ENCODE peak calls at places on chromosomes 7 and 10, in ten cellular contexts. I, B, O, P, Q, T, J, M, X and E are unnamed samples.
A peak's percentile ranks its signal among the peaks of the same experiment; 100 is the strongest.

GRCh38 chr10:112732277-112732891 is 217.7 kb upstream of the TCF7L2 start:
- DNase-seq in M (no peak), P (no peak), J (no peak), Q (peak; percentile 48), B (no peak), T (no peak), X (peak; percentile 60), I (no peak), O (no peak), E (no peak)

GRCh38 chr7:65955718-65956117 is 26.3 kb downstream of the GUSB start:
- DNase-seq in I (no peak), X (no peak), P (no peak), Q (no peak), J (no peak), B (no peak), M (peak; percentile 14), T (no peak), O (no peak), E (no peak)

GRCh38 chr7:80603940-80604339 is 34.5 kb upstream of the CD36 start:
- DNase-seq in P (no peak), O (no peak), X (no peak), T (no peak), I (no peak), J (no peak), B (no peak), Q (no peak), M (no peak), E (no peak)

GRCh38 chr7:128167316-128167691 is 73.8 kb upstream of the LEP start:
- DNase-seq in T (peak; percentile 64), X (peak; percentile 83), M (no peak), O (peak; percentile 69), J (peak; percentile 70), B (peak; percentile 71), I (no peak), Q (peak; percentile 57), P (peak; percentile 28), E (no peak)

GRCh38 chr10:31426425-31426824 is 107.4 kb downstream of the ZEB1 start:
- DNase-seq in I (no peak), P (no peak), X (peak; percentile 76), Q (peak; percentile 83), M (no peak), T (peak; percentile 6), J (no peak), O (no peak), B (no peak), E (peak; percentile 50)

GRCh38 chr10:24950439-24950838 is 2.0 kb downstream of the PRTFDC1 start:
- DNase-seq in X (no peak), B (no peak), J (no peak), P (no peak), O (no peak), T (no peak), Q (no peak), I (no peak), M (no peak), E (no peak)

GRCh38 chr7:85750454-85750949 is 563.6 kb upstream of the SEMA3D start:
- DNase-seq in I (no peak), O (peak; percentile 47), P (no peak), B (peak; percentile 53), M (peak; percentile 32), Q (peak; percentile 56), J (no peak), T (peak; percentile 31), X (peak; percentile 25), E (peak; percentile 12)

GRCh38 chr7:41205600-41205999 is 497.3 kb downstream of the INHBA start:
- DNase-seq in M (no peak), Q (no peak), J (no peak), B (no peak), I (no peak), P (no peak), T (no peak), O (peak; percentile 23), X (no peak), E (no peak)

GRCh38 chr7:610531-611280 is 91.1 kb upstream of the PDGFA start:
- DNase-seq in P (no peak), Q (no peak), I (no peak), T (no peak), X (no peak), B (peak; percentile 91), J (no peak), M (no peak), O (no peak), E (no peak)

GRCh38 chr7:30849565-30849964 is 62.1 kb upstream of the AQP1 start:
- DNase-seq in B (no peak), O (no peak), I (no peak), J (no peak), X (no peak), T (no peak), Q (no peak), P (no peak), M (no peak), E (no peak)

GRCh38 chr7:88291401-88292173 is 15.1 kb downstream of the STEAP4 start:
- DNase-seq in M (peak; percentile 73), X (peak; percentile 46), O (no peak), J (no peak), B (no peak), P (no peak), Q (no peak), T (no peak), I (no peak), E (no peak)

GRCh38 chr7:140525741-140526140 is 46.4 kb upstream of the MKRN1 start:
- DNase-seq in Q (no peak), J (no peak), B (no peak), O (no peak), I (no peak), X (peak; percentile 19), T (no peak), M (no peak), P (no peak), E (no peak)

GRCh38 chr10:6917125-6917524 is 337.0 kb upstream of the PRKCQ start:
- DNase-seq in B (peak; percentile 32), Q (no peak), T (no peak), M (no peak), I (no peak), P (no peak), X (no peak), O (no peak), J (no peak), E (no peak)

GRCh38 chr10:97025613-97026242 is 160.0 kb downstream of the SLIT1 start:
- DNase-seq in X (no peak), Q (peak; percentile 40), P (peak; percentile 73), B (peak; percentile 86), J (peak; percentile 63), O (peak; percentile 73), I (no peak), M (peak; percentile 46), T (peak; percentile 21), E (peak; percentile 17)

GRCh38 chr10:102642553-102643345 is 1.5 kb upstream of the TRIM8 start:
- DNase-seq in M (no peak), P (peak; percentile 68), I (peak; percentile 26), J (peak; percentile 64), T (peak; percentile 52), Q (peak; percentile 41), B (peak; percentile 69), X (peak; percentile 61), O (peak; percentile 58), E (no peak)

GRCh38 chr7:34315032-34315431 is 343.0 kb upstream of the NPSR1 start:
- DNase-seq in M (no peak), B (no peak), O (no peak), X (peak; percentile 76), Q (peak; percentile 89), I (no peak), J (no peak), P (no peak), T (no peak), E (peak; percentile 68)

GRCh38 chr10:119217937-119218579 is 10.7 kb downstream of the GRK5 start:
- DNase-seq in T (no peak), I (no peak), O (no peak), X (no peak), J (no peak), B (no peak), P (no peak), Q (no peak), M (no peak), E (no peak)

GRCh38 chr7:49030221-49030620 is 105.9 kb downstream of the CDC14C start:
- DNase-seq in X (no peak), B (no peak), J (no peak), Q (no peak), P (no peak), I (no peak), M (no peak), T (no peak), O (no peak), E (no peak)

GRCh38 chr7:17069146-17069545 is 187.4 kb upstream of the AGR3 start:
- DNase-seq in O (peak; percentile 18), P (no peak), B (no peak), I (no peak), J (no peak), Q (no peak), X (no peak), T (no peak), M (no peak), E (no peak)

GRCh38 chr7:112331495-112331894 is 118.8 kb upstream of the IFRD1 start:
- DNase-seq in J (no peak), T (no peak), M (no peak), O (no peak), B (no peak), P (no peak), Q (no peak), I (no peak), X (no peak), E (no peak)

GRCh38 chr7:157827045-157827862 is 490.4 kb downstream of the DNAJB6 start:
- DNase-seq in B (no peak), I (no peak), T (no peak), O (no peak), X (no peak), Q (no peak), P (no peak), J (no peak), M (no peak), E (no peak)

GRCh38 chr10:129193148-129193547 is 273.9 kb upstream of the MGMT start:
- DNase-seq in J (no peak), T (no peak), M (no peak), Q (no peak), O (no peak), X (peak; percentile 29), P (no peak), I (no peak), B (peak; percentile 17), E (no peak)

GRCh38 chr7:44396931-44397525 is 71.6 kb upstream of the CAMK2B start:
- DNase-seq in X (no peak), M (no peak), Q (peak; percentile 24), I (no peak), J (no peak), T (no peak), B (peak; percentile 12), P (no peak), O (no peak), E (no peak)

GRCh38 chr7:2106920-2107319 is 125.8 kb downstream of the MAD1L1 start:
- DNase-seq in P (no peak), J (no peak), M (no peak), B (no peak), X (peak; percentile 87), T (no peak), I (no peak), O (no peak), Q (peak; percentile 41), E (no peak)

GRCh38 chr10:86706977-86707376 is 38.7 kb downstream of the LDB3 start:
- DNase-seq in O (no peak), T (no peak), X (no peak), B (no peak), J (no peak), P (no peak), M (no peak), I (no peak), Q (no peak), E (no peak)

GRCh38 chr7:3888096-3888495 is 587.0 kb downstream of the SDK1 start:
- DNase-seq in P (no peak), B (no peak), I (no peak), M (no peak), Q (no peak), O (no peak), X (no peak), J (no peak), T (no peak), E (no peak)

GRCh38 chr10:78044699-78045098 is 11.0 kb downstream of the RPS24 start:
- DNase-seq in P (no peak), X (no peak), Q (peak; percentile 38), M (no peak), I (no peak), O (no peak), B (no peak), T (no peak), J (no peak), E (no peak)

GRCh38 chr10:31272841-31273240 is 46.2 kb upstream of the ZEB1 start:
- DNase-seq in J (no peak), O (no peak), B (no peak), X (no peak), Q (no peak), I (no peak), T (no peak), M (no peak), P (no peak), E (no peak)